ENCODE peak calls at places on chromosomes 13 and 19, in five cellular contexts. H is GM23248, R is PC-3, C is HCT116, B is SK-N-SH. Q is an unnamed sample. For H3K9me2, the result is how much of the 10 kb centered on the place peaks cover.

GRCh38 chr19:6639439-6639838 is 30.5 kb downstream of the TNFSF14 start:
- DNase-seq in H (peak), R (peak), C (no peak), B (no peak), Q (no peak)

GRCh38 chr13:45015300-45015699 is 26.0 kb downstream of the GPALPP1 start:
- DNase-seq in H (peak), R (peak), C (no peak), B (no peak), Q (no peak)

GRCh38 chr19:46416077-46416709 is 2.8 kb upstream of the CCDC8 start:
- DNase-seq in H (peak), R (peak), C (peak), B (peak), Q (no peak)

GRCh38 chr19:1016647-1017114 is 4.2 kb downstream of the TMEM259 start:
- DNase-seq in H (peak), R (peak), C (no peak), B (no peak), Q (no peak)

GRCh38 chr13:47484564-47484963 is 516.5 kb downstream of the SUCLA2 start:
- DNase-seq in H (peak), R (peak), C (no peak), B (no peak), Q (no peak)

GRCh38 chr13:112103260-112103843 is 36.4 kb downstream of the SOX1 start:
- DNase-seq in H (no peak), R (no peak), C (no peak), B (no peak), Q (no peak)

GRCh38 chr13:54536112-54536511 is 1507.5 kb downstream of the OLFM4 start:
- DNase-seq in H (no peak), R (peak), C (no peak), B (peak), Q (no peak)

GRCh38 chr19:43934055-43934984 is 762 bp downstream of the ZNF45 start:
- DNase-seq in H (peak), R (peak), C (no peak), B (peak), Q (no peak)

GRCh38 chr19:16160943-16161560 is 12.3 kb downstream of the CIB3 start:
- DNase-seq in H (peak), R (peak), C (peak), B (no peak), Q (no peak)

GRCh38 chr19:30150626-30151025 is 208.6 kb downstream of the URI1 start:
- DNase-seq in H (peak), R (no peak), C (no peak), B (no peak), Q (no peak)

GRCh38 chr19:10419200-10419645 is 1.1 kb upstream of the PDE4A start:
- DNase-seq in H (peak), R (no peak), C (no peak), B (peak), Q (peak)

GRCh38 chr13:95579303-95579702 is 26.8 kb downstream of the CLDN10 start:
- DNase-seq in H (no peak), R (no peak), C (no peak), B (no peak), Q (no peak)

GRCh38 chr13:49935171-49936084 is 712 bp downstream of the SPRYD7 start:
- DNase-seq in H (peak), R (peak), C (peak), B (no peak), Q (peak)

GRCh38 chr13:102940143-102940542 is 94.3 kb downstream of the ERCC5 start:
- DNase-seq in H (no peak), R (no peak), C (no peak), B (no peak), Q (peak)

GRCh38 chr13:74778946-74779345 is 644.7 kb upstream of the KLF12 start:
- DNase-seq in H (peak), R (no peak), C (no peak), B (no peak), Q (no peak)

GRCh38 chr13:44815507-44816074 is 173.7 kb downstream of the NUFIP1 start:
- DNase-seq in H (peak), R (peak), C (peak), B (no peak), Q (peak)

GRCh38 chr19:29060833-29061364 is 152.1 kb downstream of the UQCRFS1 start:
- DNase-seq in H (no peak), R (no peak), C (no peak), B (no peak), Q (no peak)

DNA sequence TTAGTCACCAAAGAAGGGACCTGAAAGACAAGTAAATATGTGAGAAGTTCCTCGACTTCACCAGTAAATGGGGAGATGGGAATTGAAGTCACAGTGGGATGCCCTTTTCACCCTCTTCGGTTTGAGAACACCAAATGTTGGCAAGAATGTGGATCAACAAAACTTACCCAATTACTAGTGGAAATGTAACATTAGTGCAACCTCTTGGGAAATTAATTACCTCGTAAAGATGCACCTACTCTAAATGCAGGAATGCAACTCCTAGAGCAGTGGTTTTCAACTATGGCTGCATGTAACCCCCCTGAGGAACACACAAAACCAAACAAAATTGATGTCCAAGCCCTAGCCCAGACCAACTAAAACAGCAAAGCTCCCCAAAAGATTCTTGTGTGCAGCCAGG is 78.1 kb downstream of the LNX2 start:
- DNase-seq in H (no peak), R (no peak), C (no peak), B (no peak), Q (no peak)
- H3K27ac ChIP-seq in H (no peak), R (no peak), C (no peak), B (no peak), Q (no peak)

GRCh38 chr19:31408460-31409124 is 59.4 kb upstream of the TSHZ3 start:
- DNase-seq in H (peak), R (peak), C (no peak), B (no peak), Q (no peak)
- H3K9me2 ChIP-seq in H (under half), R (under half), C (under half), B (under half), Q (under half)

GRCh38 chr19:18306903-18307681 is 15.8 kb downstream of the LSM4 start:
- DNase-seq in H (no peak), R (no peak), C (no peak), B (peak), Q (no peak)

GRCh38 chr19:18309525-18310064 is 13.3 kb downstream of the LSM4 start:
- DNase-seq in H (no peak), R (no peak), C (no peak), B (no peak), Q (no peak)

GRCh38 chr19:18310118-18310909 is 12.6 kb downstream of the LSM4 start:
- DNase-seq in H (no peak), R (no peak), C (no peak), B (no peak), Q (no peak)

GRCh38 chr19:18308051-18308947 is 14.6 kb downstream of the LSM4 start:
- DNase-seq in H (no peak), R (no peak), C (no peak), B (peak), Q (no peak)

DNA sequence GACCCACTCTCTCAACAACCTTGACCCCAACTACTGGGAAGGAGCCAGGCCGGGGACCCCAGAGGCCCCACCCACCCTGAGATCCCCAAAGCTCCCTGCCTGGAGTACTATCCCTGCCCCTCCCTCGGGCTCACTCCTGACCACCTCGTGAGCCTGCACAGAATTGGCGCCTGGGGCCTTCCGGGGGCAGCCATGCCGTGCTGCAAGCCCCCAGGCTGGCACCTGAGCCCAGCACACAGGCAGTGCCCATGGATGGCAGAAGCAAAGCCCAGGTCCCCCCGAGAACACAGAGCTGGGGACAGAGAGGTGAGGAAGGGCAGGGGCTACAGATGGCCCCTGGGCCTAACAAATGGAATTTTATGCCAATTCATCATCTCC is 13.9 kb downstream of the LSM4 start:
- DNase-seq in H (no peak), R (no peak), C (no peak), B (no peak), Q (no peak)
- H3K9ac ChIP-seq in H (no peak), R (no peak), C (no peak), B (no peak), Q (no peak)

DNA sequence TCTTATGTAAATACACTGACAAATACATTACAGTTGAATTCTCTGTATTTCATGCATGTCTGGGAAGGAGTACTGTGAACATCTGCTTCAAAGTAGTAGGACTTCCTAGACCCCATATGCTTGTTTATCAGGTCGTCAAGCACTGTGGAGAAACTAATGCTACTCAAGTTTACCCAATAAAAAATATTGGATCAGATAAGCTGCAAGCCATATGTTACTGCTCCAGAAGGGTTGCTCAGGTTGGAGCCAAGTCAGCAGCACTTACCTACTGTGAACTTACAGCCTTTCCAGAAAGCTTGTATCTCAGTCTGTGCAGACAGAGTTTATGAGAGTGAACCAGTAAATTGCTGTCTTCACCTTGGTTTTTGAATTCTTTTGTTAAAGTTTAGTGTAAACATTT is 36.2 kb downstream of the SLAIN1 start:
- DNase-seq in H (no peak), R (no peak), C (no peak), B (no peak), Q (no peak)
- H3K27ac ChIP-seq in H (no peak), R (no peak), C (no peak), B (no peak), Q (no peak)

DNA sequence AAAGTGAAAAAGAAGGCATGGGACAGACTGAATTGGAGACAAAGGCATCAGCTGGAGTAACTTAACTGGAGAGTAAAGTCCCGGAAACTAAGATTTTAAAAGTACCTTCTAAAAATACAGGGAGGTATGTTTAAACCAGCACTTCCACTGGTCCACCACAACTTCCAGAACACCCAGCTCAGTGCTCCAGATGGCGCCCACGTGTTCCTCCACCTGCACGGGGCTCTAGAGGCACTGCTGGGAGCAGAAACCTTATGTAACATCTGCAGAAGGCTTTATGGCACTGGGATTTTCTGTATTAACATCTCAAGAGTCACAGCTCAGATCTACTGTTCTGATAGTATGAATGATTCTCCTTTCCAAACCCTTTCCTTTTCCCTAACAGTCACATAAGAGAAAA is 252.1 kb downstream of the DCLK1 start:
- DNase-seq in H (no peak), R (no peak), C (no peak), B (no peak), Q (no peak)
- H3K9me2 ChIP-seq in H (under half), R (under half), C (under half), B (under half), Q (under half)

DNA sequence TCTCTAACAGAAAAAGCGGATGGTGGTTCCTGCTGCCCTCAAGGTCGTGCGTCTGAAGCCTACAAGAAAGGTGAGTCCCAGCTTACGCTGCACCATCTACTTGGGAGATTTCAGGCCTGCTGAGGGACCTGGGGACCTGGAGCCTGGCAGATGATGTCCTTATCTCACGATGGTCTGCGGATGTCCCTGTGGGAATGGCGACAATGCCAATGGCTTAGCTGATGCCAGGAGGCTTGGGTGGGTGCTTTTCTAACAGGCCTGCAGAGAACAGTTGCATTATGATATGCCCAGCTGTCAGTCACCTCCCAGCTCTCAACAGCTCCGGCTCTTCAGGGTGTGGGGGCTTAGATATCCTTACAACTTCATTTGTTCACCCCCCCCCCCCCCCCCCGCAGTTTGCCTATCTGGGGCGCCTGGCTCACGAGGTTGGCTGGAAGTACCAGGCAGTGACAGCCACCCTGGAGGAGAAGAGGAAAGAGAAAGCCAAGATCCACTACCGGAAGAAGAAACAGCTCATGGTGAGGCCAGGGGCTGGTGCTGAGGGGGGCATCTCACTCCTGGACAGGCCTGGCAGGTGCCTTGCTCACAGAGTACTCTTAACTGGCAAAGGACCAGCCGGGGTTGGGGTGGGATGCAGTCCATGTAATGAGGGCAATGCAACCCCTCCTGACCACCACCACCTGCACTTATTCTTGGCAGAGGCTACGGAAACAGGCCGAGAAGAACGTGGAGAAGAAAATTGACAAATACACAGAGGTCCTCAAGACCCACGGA is 3.8 kb downstream of the RPL13A start:
- DNase-seq in H (no peak), R (no peak), C (no peak), B (no peak), Q (peak)
- H3K9ac ChIP-seq in H (peak), R (no peak), C (peak), B (no peak), Q (no peak)

GRCh38 chr13:97367016-97367415 is 67.0 kb upstream of the RAP2A start:
- DNase-seq in H (peak), R (no peak), C (no peak), B (no peak), Q (no peak)
- H3K27ac ChIP-seq in H (peak), R (no peak), C (no peak), B (peak), Q (no peak)

Q was measured in Karpas-422.